ENCODE peak calls at places on chromosomes 7 and 10, in eight cellular contexts. One of them, this sample, is unnamed. For H3K4me1, the result is how much of the 10 kb centered on the place peaks cover.

GRCh38 chr7:107122483-107122882 is 46.3 kb upstream of the HBP1 start:
- DNase-seq in Caco-2: no peak
- DNase-seq in left ventricle myocardium inferior: no peak
- DNase-seq in mammary epithelial cell: no peak
- DNase-seq in lower lobe of right lung: no peak
- DNase-seq in pancreas: no peak
- DNase-seq in body of pancreas: no peak
- DNase-seq in esophagus squamous epithelium: no peak
- DNase-seq in this sample: no peak

GRCh38 chr7:49706106-49706505 is 67.3 kb upstream of the VWC2 start:
- DNase-seq in Caco-2: no peak
- DNase-seq in left ventricle myocardium inferior: no peak
- DNase-seq in mammary epithelial cell: no peak
- DNase-seq in lower lobe of right lung: no peak
- DNase-seq in pancreas: no peak
- DNase-seq in body of pancreas: no peak
- DNase-seq in esophagus squamous epithelium: no peak
- DNase-seq in this sample: no peak

GRCh38 chr7:151237244-151238189 is 5.2 kb downstream of the CHPF2 start:
- DNase-seq in Caco-2: no peak
- DNase-seq in left ventricle myocardium inferior: no peak
- DNase-seq in mammary epithelial cell: no peak
- DNase-seq in lower lobe of right lung: peak
- DNase-seq in pancreas: no peak
- DNase-seq in body of pancreas: no peak
- DNase-seq in esophagus squamous epithelium: no peak
- DNase-seq in this sample: no peak

GRCh38 chr7:130345106-130345505 is 490 bp downstream of the CPA5 start:
- DNase-seq in Caco-2: no peak
- DNase-seq in left ventricle myocardium inferior: no peak
- DNase-seq in mammary epithelial cell: no peak
- DNase-seq in lower lobe of right lung: no peak
- DNase-seq in pancreas: no peak
- DNase-seq in body of pancreas: no peak
- DNase-seq in esophagus squamous epithelium: no peak
- DNase-seq in this sample: no peak

GRCh38 chr10:100883322-100883821 is 29.4 kb upstream of the SLF2 start:
- DNase-seq in Caco-2: no peak
- DNase-seq in left ventricle myocardium inferior: no peak
- DNase-seq in mammary epithelial cell: no peak
- DNase-seq in lower lobe of right lung: no peak
- DNase-seq in pancreas: no peak
- DNase-seq in body of pancreas: no peak
- DNase-seq in esophagus squamous epithelium: no peak
- DNase-seq in this sample: peak

GRCh38 chr10:75904499-75905283 is 473.3 kb downstream of the LRMDA start:
- DNase-seq in Caco-2: no peak
- DNase-seq in left ventricle myocardium inferior: no peak
- DNase-seq in mammary epithelial cell: no peak
- DNase-seq in lower lobe of right lung: no peak
- DNase-seq in pancreas: peak
- DNase-seq in body of pancreas: peak
- DNase-seq in esophagus squamous epithelium: no peak
- DNase-seq in this sample: no peak

GRCh38 chr10:69630651-69631400 is 779 bp downstream of the FAM241B start:
- DNase-seq in Caco-2: peak
- DNase-seq in left ventricle myocardium inferior: no peak
- DNase-seq in mammary epithelial cell: peak
- DNase-seq in lower lobe of right lung: no peak
- DNase-seq in pancreas: no peak
- DNase-seq in body of pancreas: no peak
- DNase-seq in esophagus squamous epithelium: no peak
- DNase-seq in this sample: no peak

GRCh38 chr7:31107106-31108090 is 55.3 kb downstream of the ADCYAP1R1 start:
- DNase-seq in Caco-2: peak
- DNase-seq in left ventricle myocardium inferior: no peak
- DNase-seq in mammary epithelial cell: no peak
- DNase-seq in lower lobe of right lung: no peak
- DNase-seq in pancreas: no peak
- DNase-seq in body of pancreas: no peak
- DNase-seq in esophagus squamous epithelium: no peak
- DNase-seq in this sample: no peak

GRCh38 chr7:50793947-50794570 is 11.4 kb upstream of the GRB10 start:
- DNase-seq in Caco-2: no peak
- DNase-seq in left ventricle myocardium inferior: no peak
- DNase-seq in mammary epithelial cell: no peak
- DNase-seq in lower lobe of right lung: no peak
- DNase-seq in pancreas: no peak
- DNase-seq in body of pancreas: no peak
- DNase-seq in esophagus squamous epithelium: no peak
- DNase-seq in this sample: no peak

GRCh38 chr10:14244801-14245211 is 85.9 kb downstream of the FRMD4A start:
- DNase-seq in Caco-2: no peak
- DNase-seq in left ventricle myocardium inferior: no peak
- DNase-seq in mammary epithelial cell: peak
- DNase-seq in lower lobe of right lung: no peak
- DNase-seq in pancreas: no peak
- DNase-seq in body of pancreas: no peak
- DNase-seq in esophagus squamous epithelium: no peak
- DNase-seq in this sample: no peak

GRCh38 chr10:33801705-33802104 is 467.2 kb upstream of the NRP1 start:
- DNase-seq in Caco-2: peak
- DNase-seq in left ventricle myocardium inferior: no peak
- DNase-seq in mammary epithelial cell: peak
- DNase-seq in lower lobe of right lung: no peak
- DNase-seq in pancreas: no peak
- DNase-seq in body of pancreas: no peak
- DNase-seq in esophagus squamous epithelium: no peak
- DNase-seq in this sample: no peak

GRCh38 chr7:130294314-130294713 is 1.4 kb downstream of the CPA4 start:
- DNase-seq in Caco-2: no peak
- DNase-seq in left ventricle myocardium inferior: no peak
- DNase-seq in mammary epithelial cell: peak
- DNase-seq in lower lobe of right lung: no peak
- DNase-seq in pancreas: no peak
- DNase-seq in body of pancreas: no peak
- DNase-seq in esophagus squamous epithelium: no peak
- DNase-seq in this sample: no peak

GRCh38 chr10:13787015-13787421 is 200.3 kb downstream of the PRPF18 start:
- DNase-seq in Caco-2: no peak
- DNase-seq in left ventricle myocardium inferior: no peak
- DNase-seq in mammary epithelial cell: peak
- DNase-seq in lower lobe of right lung: no peak
- DNase-seq in pancreas: no peak
- DNase-seq in body of pancreas: no peak
- DNase-seq in esophagus squamous epithelium: no peak
- DNase-seq in this sample: no peak

GRCh38 chr10:35577915-35578607 is 27.1 kb upstream of the GJD4 start:
- DNase-seq in Caco-2: peak
- DNase-seq in left ventricle myocardium inferior: no peak
- DNase-seq in mammary epithelial cell: no peak
- DNase-seq in lower lobe of right lung: no peak
- DNase-seq in pancreas: no peak
- DNase-seq in body of pancreas: no peak
- DNase-seq in esophagus squamous epithelium: no peak
- DNase-seq in this sample: no peak

GRCh38 chr7:114212753-114213439 is 201.7 kb upstream of the FOXP2 start:
- DNase-seq in Caco-2: no peak
- DNase-seq in left ventricle myocardium inferior: no peak
- DNase-seq in mammary epithelial cell: no peak
- DNase-seq in lower lobe of right lung: no peak
- DNase-seq in pancreas: no peak
- DNase-seq in body of pancreas: no peak
- DNase-seq in esophagus squamous epithelium: no peak
- DNase-seq in this sample: no peak

GRCh38 chr7:157673573-157673972 is 336.8 kb downstream of the DNAJB6 start:
- DNase-seq in Caco-2: peak
- DNase-seq in left ventricle myocardium inferior: no peak
- DNase-seq in mammary epithelial cell: no peak
- DNase-seq in lower lobe of right lung: no peak
- DNase-seq in pancreas: no peak
- DNase-seq in body of pancreas: no peak
- DNase-seq in esophagus squamous epithelium: no peak
- DNase-seq in this sample: peak

GRCh38 chr7:44194069-44194468 is 4.8 kb upstream of the GCK start:
- DNase-seq in Caco-2: no peak
- DNase-seq in left ventricle myocardium inferior: no peak
- DNase-seq in mammary epithelial cell: peak
- DNase-seq in lower lobe of right lung: no peak
- DNase-seq in pancreas: no peak
- DNase-seq in body of pancreas: no peak
- DNase-seq in esophagus squamous epithelium: no peak
- DNase-seq in this sample: peak

GRCh38 chr10:14838582-14839304 is 637 bp downstream of the HSPA14 start:
- DNase-seq in Caco-2: peak
- DNase-seq in left ventricle myocardium inferior: peak
- DNase-seq in mammary epithelial cell: peak
- DNase-seq in lower lobe of right lung: no peak
- DNase-seq in pancreas: peak
- DNase-seq in body of pancreas: peak
- DNase-seq in esophagus squamous epithelium: no peak
- DNase-seq in this sample: peak

GRCh38 chr10:101062231-101063161 is 707 bp downstream of the KAZALD1 start:
- DNase-seq in Caco-2: peak
- DNase-seq in left ventricle myocardium inferior: peak
- DNase-seq in mammary epithelial cell: no peak
- DNase-seq in lower lobe of right lung: peak
- DNase-seq in pancreas: peak
- DNase-seq in body of pancreas: peak
- DNase-seq in esophagus squamous epithelium: no peak
- DNase-seq in this sample: peak

GRCh38 chr10:113386005-113386404 is 166.8 kb upstream of the HABP2 start:
- DNase-seq in Caco-2: no peak
- DNase-seq in left ventricle myocardium inferior: no peak
- DNase-seq in mammary epithelial cell: peak
- DNase-seq in lower lobe of right lung: no peak
- DNase-seq in pancreas: no peak
- DNase-seq in body of pancreas: peak
- DNase-seq in esophagus squamous epithelium: no peak
- DNase-seq in this sample: no peak

DNA sequence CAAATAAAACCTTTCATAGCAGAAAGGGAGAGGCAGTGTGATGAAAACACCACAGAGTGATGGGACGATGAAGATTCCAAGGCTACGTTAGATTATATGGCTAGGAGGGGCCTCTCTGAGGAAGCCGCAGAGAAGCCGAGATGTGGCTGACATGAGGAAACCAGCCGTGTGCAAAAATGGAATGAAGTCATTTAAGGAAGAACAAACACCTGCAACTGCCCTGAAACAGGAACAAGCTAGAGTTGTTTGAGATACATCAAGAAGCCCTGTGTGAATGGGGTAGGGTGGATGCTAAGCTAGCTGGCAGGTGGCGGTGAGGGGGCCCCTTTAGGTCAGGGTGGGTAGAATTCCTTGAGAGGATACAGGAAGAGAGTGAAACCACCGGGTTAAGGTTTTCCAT is 129.5 kb downstream of the KLF6 start:
- DNase-seq in Caco-2: no peak
- DNase-seq in left ventricle myocardium inferior: no peak
- DNase-seq in mammary epithelial cell: no peak
- DNase-seq in lower lobe of right lung: no peak
- DNase-seq in pancreas: no peak
- DNase-seq in body of pancreas: no peak
- DNase-seq in esophagus squamous epithelium: no peak
- DNase-seq in this sample: no peak
- H3K4me3 ChIP-seq in Caco-2: no peak
- H3K4me3 ChIP-seq in left ventricle myocardium inferior: no peak
- H3K4me3 ChIP-seq in mammary epithelial cell: no peak
- H3K4me3 ChIP-seq in lower lobe of right lung: no peak
- H3K4me3 ChIP-seq in pancreas: no peak
- H3K4me3 ChIP-seq in body of pancreas: no peak
- H3K4me3 ChIP-seq in esophagus squamous epithelium: no peak
- H3K4me3 ChIP-seq in this sample: no peak

DNA sequence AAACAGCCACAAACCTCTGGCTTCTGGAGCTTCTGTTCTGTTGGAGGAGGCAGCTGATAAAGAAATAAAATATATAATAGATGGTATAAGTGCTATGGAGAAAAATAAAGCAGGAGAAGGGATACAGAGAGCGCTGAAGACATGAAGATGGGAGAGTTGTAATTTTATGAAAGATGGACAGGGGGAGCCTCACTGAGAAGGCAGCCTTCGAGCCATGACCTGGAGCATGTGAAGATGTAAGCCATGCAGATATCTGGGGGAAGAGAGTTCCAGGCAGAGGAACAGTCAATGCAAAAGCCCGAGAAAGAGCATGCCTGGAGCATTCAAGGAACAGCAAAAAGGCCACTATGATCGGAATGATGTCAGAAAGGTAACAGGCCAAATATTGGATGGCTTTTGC is 187.5 kb downstream of the KIAA1217 start:
- DNase-seq in Caco-2: no peak
- DNase-seq in left ventricle myocardium inferior: no peak
- DNase-seq in mammary epithelial cell: no peak
- DNase-seq in lower lobe of right lung: no peak
- DNase-seq in pancreas: no peak
- DNase-seq in body of pancreas: no peak
- DNase-seq in esophagus squamous epithelium: no peak
- DNase-seq in this sample: no peak
- TF ChIP-seq CTCF in Caco-2: peak
- TF ChIP-seq CTCF in left ventricle myocardium inferior: peak
- TF ChIP-seq CTCF in mammary epithelial cell: no peak
- TF ChIP-seq CTCF in lower lobe of right lung: no peak
- TF ChIP-seq CTCF in pancreas: no peak
- TF ChIP-seq CTCF in body of pancreas: no peak
- TF ChIP-seq CTCF in esophagus squamous epithelium: no peak
- TF ChIP-seq CTCF in this sample: no peak

GRCh38 chr7:41702635-41703371 is at the start of gene INHBA:
- DNase-seq in Caco-2: no peak
- DNase-seq in left ventricle myocardium inferior: no peak
- DNase-seq in mammary epithelial cell: peak
- DNase-seq in lower lobe of right lung: no peak
- DNase-seq in pancreas: no peak
- DNase-seq in body of pancreas: no peak
- DNase-seq in esophagus squamous epithelium: no peak
- DNase-seq in this sample: no peak
- H3K4me1 ChIP-seq in Caco-2: under half
- H3K4me1 ChIP-seq in left ventricle myocardium inferior: under half
- H3K4me1 ChIP-seq in mammary epithelial cell: under half
- H3K4me1 ChIP-seq in lower lobe of right lung: under half
- H3K4me1 ChIP-seq in pancreas: under half
- H3K4me1 ChIP-seq in body of pancreas: under half
- H3K4me1 ChIP-seq in esophagus squamous epithelium: under half
- H3K4me1 ChIP-seq in this sample: under half

DNA sequence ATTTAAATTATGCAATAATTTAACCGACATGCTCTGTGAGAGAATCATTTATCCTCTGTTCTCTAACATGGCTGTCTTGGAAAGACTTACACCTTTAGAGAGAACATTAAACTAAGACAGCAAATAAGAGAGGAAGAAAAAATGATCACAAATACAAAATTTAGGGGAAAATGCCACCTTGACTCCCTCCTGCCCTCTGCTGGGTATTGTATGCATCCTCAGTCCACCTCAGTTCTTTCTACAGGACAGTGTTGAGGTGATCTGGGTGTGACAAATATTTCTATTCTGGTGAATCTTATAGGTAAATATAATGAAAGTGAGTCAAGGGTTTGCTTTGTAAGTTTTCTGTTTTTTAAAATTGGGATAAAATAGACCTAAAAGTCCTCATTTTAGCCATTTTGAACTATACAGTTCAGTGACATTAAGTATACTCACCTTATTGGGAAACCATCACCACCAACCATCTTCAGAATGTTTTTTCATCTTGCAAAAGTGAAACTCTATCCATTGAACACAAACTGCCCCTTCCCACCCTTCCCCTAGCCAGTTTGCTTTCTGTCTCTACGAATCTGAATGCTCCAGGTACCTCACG is 61.5 kb upstream of the ELMO1 start:
- DNase-seq in Caco-2: no peak
- DNase-seq in left ventricle myocardium inferior: no peak
- DNase-seq in mammary epithelial cell: no peak
- DNase-seq in lower lobe of right lung: no peak
- DNase-seq in pancreas: no peak
- DNase-seq in body of pancreas: no peak
- DNase-seq in esophagus squamous epithelium: no peak
- DNase-seq in this sample: no peak
- H3K4me3 ChIP-seq in Caco-2: no peak
- H3K4me3 ChIP-seq in left ventricle myocardium inferior: no peak
- H3K4me3 ChIP-seq in mammary epithelial cell: no peak
- H3K4me3 ChIP-seq in lower lobe of right lung: no peak
- H3K4me3 ChIP-seq in pancreas: no peak
- H3K4me3 ChIP-seq in body of pancreas: no peak
- H3K4me3 ChIP-seq in esophagus squamous epithelium: no peak
- H3K4me3 ChIP-seq in this sample: no peak

This sample was measured in upper lobe of right lung.